ENCODE peak calls at places on chromosomes 2 and 18, in seven cellular contexts. One of them, this sample, is unnamed.

GRCh38 chr2:210913461-210913860 is 357.1 kb downstream of the CPS1 start:
- DNase-seq in fibroblast of the aortic adventitia: peak; percentile 58
- DNase-seq in nephron progenitor cell: no peak
- DNase-seq in GM10248: no peak
- DNase-seq in fibroblast of lung: no peak
- DNase-seq in K562: no peak
- DNase-seq in retinal pigment epithelial cell: no peak
- DNase-seq in this sample: peak; percentile 16

GRCh38 chr2:105937498-105937897 is 192.8 kb downstream of the NCK2 start:
- DNase-seq in retinal pigment epithelial cell: no peak
- DNase-seq in nephron progenitor cell: no peak
- DNase-seq in K562: no peak
- DNase-seq in fibroblast of lung: no peak
- DNase-seq in fibroblast of the aortic adventitia: no peak
- DNase-seq in GM10248: no peak
- DNase-seq in this sample: no peak

GRCh38 chr2:43086451-43087221 is 139.8 kb downstream of the ZFP36L2 start:
- DNase-seq in GM10248: no peak
- DNase-seq in fibroblast of the aortic adventitia: peak; percentile 100
- DNase-seq in fibroblast of lung: peak; percentile 100
- DNase-seq in nephron progenitor cell: no peak
- DNase-seq in retinal pigment epithelial cell: peak; percentile 95
- DNase-seq in K562: no peak
- DNase-seq in this sample: peak; percentile 100

GRCh38 chr2:231181848-231182247 is 16.6 kb upstream of the ARMC9 start:
- DNase-seq in fibroblast of lung: peak; percentile 40
- DNase-seq in GM10248: peak; percentile 69
- DNase-seq in retinal pigment epithelial cell: no peak
- DNase-seq in nephron progenitor cell: no peak
- DNase-seq in fibroblast of the aortic adventitia: peak; percentile 36
- DNase-seq in K562: peak; percentile 23
- DNase-seq in this sample: peak; percentile 63

GRCh38 chr2:214796901-214797300 is 12.6 kb downstream of the BARD1 start:
- DNase-seq in nephron progenitor cell: no peak
- DNase-seq in fibroblast of lung: no peak
- DNase-seq in GM10248: no peak
- DNase-seq in fibroblast of the aortic adventitia: no peak
- DNase-seq in retinal pigment epithelial cell: no peak
- DNase-seq in K562: no peak
- DNase-seq in this sample: no peak

GRCh38 chr18:59696311-59697235 is 650 bp downstream of the CCBE1 start:
- DNase-seq in fibroblast of the aortic adventitia: peak; percentile 65
- DNase-seq in K562: no peak
- DNase-seq in nephron progenitor cell: peak; percentile 56
- DNase-seq in retinal pigment epithelial cell: no peak
- DNase-seq in fibroblast of lung: peak; percentile 65
- DNase-seq in GM10248: peak; percentile 40
- DNase-seq in this sample: peak; percentile 49

GRCh38 chr2:126744640-126745039 is 88.7 kb downstream of the GYPC start:
- DNase-seq in GM10248: no peak
- DNase-seq in K562: no peak
- DNase-seq in nephron progenitor cell: no peak
- DNase-seq in fibroblast of lung: no peak
- DNase-seq in fibroblast of the aortic adventitia: no peak
- DNase-seq in retinal pigment epithelial cell: no peak
- DNase-seq in this sample: no peak

GRCh38 chr18:3790702-3791101 is 340.7 kb downstream of the TGIF1 start:
- DNase-seq in K562: no peak
- DNase-seq in retinal pigment epithelial cell: no peak
- DNase-seq in nephron progenitor cell: peak; percentile 26
- DNase-seq in fibroblast of lung: peak; percentile 51
- DNase-seq in fibroblast of the aortic adventitia: peak; percentile 53
- DNase-seq in GM10248: no peak
- DNase-seq in this sample: no peak

GRCh38 chr2:220103596-220103995 is 476.2 kb downstream of the SLC4A3 start:
- DNase-seq in fibroblast of lung: no peak
- DNase-seq in nephron progenitor cell: no peak
- DNase-seq in retinal pigment epithelial cell: no peak
- DNase-seq in GM10248: no peak
- DNase-seq in K562: no peak
- DNase-seq in fibroblast of the aortic adventitia: no peak
- DNase-seq in this sample: no peak

GRCh38 chr18:3916082-3916481 is 466.1 kb downstream of the TGIF1 start:
- DNase-seq in K562: no peak
- DNase-seq in GM10248: no peak
- DNase-seq in nephron progenitor cell: no peak
- DNase-seq in retinal pigment epithelial cell: no peak
- DNase-seq in fibroblast of the aortic adventitia: no peak
- DNase-seq in fibroblast of lung: no peak
- DNase-seq in this sample: no peak

GRCh38 chr18:48800877-48801727 is 149.7 kb downstream of the SMAD7 start:
- DNase-seq in fibroblast of the aortic adventitia: peak; percentile 33
- DNase-seq in K562: no peak
- DNase-seq in fibroblast of lung: peak; percentile 42
- DNase-seq in nephron progenitor cell: no peak
- DNase-seq in GM10248: peak; percentile 81
- DNase-seq in retinal pigment epithelial cell: no peak
- DNase-seq in this sample: peak; percentile 45

GRCh38 chr18:23133860-23134779 is 1.2 kb upstream of the CABLES1 start:
- DNase-seq in retinal pigment epithelial cell: no peak
- DNase-seq in nephron progenitor cell: peak; percentile 34
- DNase-seq in K562: peak; percentile 66
- DNase-seq in fibroblast of lung: no peak
- DNase-seq in fibroblast of the aortic adventitia: no peak
- DNase-seq in GM10248: peak; percentile 87
- DNase-seq in this sample: no peak

GRCh38 chr18:78984941-78985784 is 5.5 kb downstream of the SALL3 start:
- DNase-seq in fibroblast of lung: no peak
- DNase-seq in nephron progenitor cell: peak; percentile 55
- DNase-seq in K562: no peak
- DNase-seq in retinal pigment epithelial cell: peak; percentile 1
- DNase-seq in GM10248: peak; percentile 55
- DNase-seq in fibroblast of the aortic adventitia: peak; percentile 3
- DNase-seq in this sample: peak; percentile 32

GRCh38 chr18:78983530-78983929 is 3.9 kb downstream of the SALL3 start:
- DNase-seq in retinal pigment epithelial cell: no peak
- DNase-seq in fibroblast of the aortic adventitia: no peak
- DNase-seq in K562: no peak
- DNase-seq in nephron progenitor cell: no peak
- DNase-seq in GM10248: no peak
- DNase-seq in fibroblast of lung: no peak
- DNase-seq in this sample: no peak

GRCh38 chr18:78982186-78982585 is 2.6 kb downstream of the SALL3 start:
- DNase-seq in nephron progenitor cell: no peak
- DNase-seq in K562: no peak
- DNase-seq in retinal pigment epithelial cell: no peak
- DNase-seq in fibroblast of the aortic adventitia: no peak
- DNase-seq in fibroblast of lung: no peak
- DNase-seq in GM10248: no peak
- DNase-seq in this sample: no peak

GRCh38 chr18:78981652-78981955 is 2.0 kb downstream of the SALL3 start:
- DNase-seq in nephron progenitor cell: no peak
- DNase-seq in fibroblast of the aortic adventitia: no peak
- DNase-seq in retinal pigment epithelial cell: no peak
- DNase-seq in GM10248: no peak
- DNase-seq in K562: no peak
- DNase-seq in fibroblast of lung: no peak
- DNase-seq in this sample: no peak

DNA sequence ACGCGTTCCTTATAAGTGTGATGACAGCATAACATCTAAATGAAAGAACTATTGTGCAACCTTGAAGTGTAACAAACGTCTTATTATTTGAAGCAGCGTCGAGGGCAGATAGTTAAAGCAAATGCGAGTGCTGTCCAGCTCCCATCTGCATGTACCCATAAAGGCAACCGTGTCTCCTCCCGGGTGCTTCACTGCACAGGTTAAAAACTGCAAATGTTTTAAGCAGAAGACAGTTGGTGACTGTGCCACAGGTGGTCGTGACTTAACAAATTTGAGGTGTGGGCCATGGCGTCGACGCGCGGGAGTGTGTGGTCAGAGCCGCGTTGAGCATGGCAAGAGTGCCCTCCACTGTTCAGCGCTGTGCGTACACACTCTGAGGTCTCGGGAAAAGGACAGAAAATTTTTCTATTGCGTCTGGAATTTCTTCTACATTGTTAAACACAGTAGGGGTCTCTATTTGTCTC is 6.4 kb downstream of the SALL3 start:
- DNase-seq in K562: no peak
- DNase-seq in GM10248: no peak
- DNase-seq in retinal pigment epithelial cell: no peak
- DNase-seq in fibroblast of the aortic adventitia: no peak
- DNase-seq in fibroblast of lung: no peak
- DNase-seq in nephron progenitor cell: peak; percentile 66
- DNase-seq in this sample: peak; percentile 6
- TF ChIP-seq CTCF in K562: peak; percentile 65
- TF ChIP-seq CTCF in GM10248: peak; percentile 46
- TF ChIP-seq CTCF in retinal pigment epithelial cell: peak; percentile 44
- TF ChIP-seq CTCF in fibroblast of the aortic adventitia: peak; percentile 18
- TF ChIP-seq CTCF in fibroblast of lung: peak; percentile 24
- TF ChIP-seq CTCF in nephron progenitor cell: peak; percentile 77
- TF ChIP-seq CTCF in this sample: peak; percentile 40

DNA sequence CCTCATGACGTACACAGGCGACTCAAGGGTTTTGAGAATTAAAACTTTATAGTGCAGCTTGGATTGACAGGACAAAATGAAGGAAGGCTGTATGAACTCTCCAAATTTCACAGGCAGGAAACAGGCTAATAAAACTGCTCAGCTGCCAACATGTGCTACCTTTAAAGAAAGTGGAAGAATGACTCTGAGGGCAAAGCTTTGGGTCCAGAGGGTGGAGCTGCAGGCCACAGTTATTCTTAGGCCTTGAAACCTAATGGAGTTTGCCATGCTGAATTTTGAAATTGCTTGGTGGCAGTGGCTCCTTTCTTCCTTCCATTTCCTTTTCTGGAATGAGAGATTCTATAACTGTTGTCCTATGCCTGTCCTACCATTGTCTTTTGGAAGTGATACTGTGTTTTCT is 34.8 kb downstream of the HAT1 start:
- DNase-seq in fibroblast of lung: peak; percentile 6
- DNase-seq in retinal pigment epithelial cell: no peak
- DNase-seq in GM10248: no peak
- DNase-seq in K562: no peak
- DNase-seq in nephron progenitor cell: no peak
- DNase-seq in fibroblast of the aortic adventitia: peak; percentile 16
- DNase-seq in this sample: peak; percentile 10
- TF ChIP-seq CTCF in fibroblast of lung: no peak
- TF ChIP-seq CTCF in retinal pigment epithelial cell: peak; percentile 11
- TF ChIP-seq CTCF in GM10248: peak; percentile 31
- TF ChIP-seq CTCF in K562: peak; percentile 28
- TF ChIP-seq CTCF in nephron progenitor cell: no peak
- TF ChIP-seq CTCF in fibroblast of the aortic adventitia: peak; percentile 17
- TF ChIP-seq CTCF in this sample: peak; percentile 1

GRCh38 chr2:179580378-179581146 is 280.9 kb downstream of the ZNF385B start:
- DNase-seq in retinal pigment epithelial cell: peak; percentile 80
- DNase-seq in nephron progenitor cell: no peak
- DNase-seq in fibroblast of lung: peak; percentile 15
- DNase-seq in fibroblast of the aortic adventitia: no peak
- DNase-seq in K562: no peak
- DNase-seq in GM10248: no peak
- DNase-seq in this sample: no peak
- TF ChIP-seq CTCF in retinal pigment epithelial cell: no peak
- TF ChIP-seq CTCF in nephron progenitor cell: no peak
- TF ChIP-seq CTCF in fibroblast of lung: no peak
- TF ChIP-seq CTCF in fibroblast of the aortic adventitia: no peak
- TF ChIP-seq CTCF in K562: no peak
- TF ChIP-seq CTCF in GM10248: no peak
- TF ChIP-seq CTCF in this sample: no peak

GRCh38 chr2:228181098-228182019 is at the start of gene SPHKAP:
- DNase-seq in retinal pigment epithelial cell: no peak
- DNase-seq in nephron progenitor cell: peak; percentile 64
- DNase-seq in K562: no peak
- DNase-seq in fibroblast of lung: peak; percentile 14
- DNase-seq in GM10248: peak; percentile 18
- DNase-seq in fibroblast of the aortic adventitia: no peak
- DNase-seq in this sample: no peak

GRCh38 chr2:228180126-228181097 is 1.1 kb downstream of the SPHKAP start:
- DNase-seq in nephron progenitor cell: peak; percentile 20
- DNase-seq in GM10248: no peak
- DNase-seq in retinal pigment epithelial cell: no peak
- DNase-seq in fibroblast of lung: peak; percentile 8
- DNase-seq in K562: no peak
- DNase-seq in fibroblast of the aortic adventitia: no peak
- DNase-seq in this sample: no peak
- TF ChIP-seq CTCF in nephron progenitor cell: no peak
- TF ChIP-seq CTCF in GM10248: no peak
- TF ChIP-seq CTCF in retinal pigment epithelial cell: no peak
- TF ChIP-seq CTCF in fibroblast of lung: no peak
- TF ChIP-seq CTCF in K562: no peak
- TF ChIP-seq CTCF in fibroblast of the aortic adventitia: no peak
- TF ChIP-seq CTCF in this sample: no peak

DNA sequence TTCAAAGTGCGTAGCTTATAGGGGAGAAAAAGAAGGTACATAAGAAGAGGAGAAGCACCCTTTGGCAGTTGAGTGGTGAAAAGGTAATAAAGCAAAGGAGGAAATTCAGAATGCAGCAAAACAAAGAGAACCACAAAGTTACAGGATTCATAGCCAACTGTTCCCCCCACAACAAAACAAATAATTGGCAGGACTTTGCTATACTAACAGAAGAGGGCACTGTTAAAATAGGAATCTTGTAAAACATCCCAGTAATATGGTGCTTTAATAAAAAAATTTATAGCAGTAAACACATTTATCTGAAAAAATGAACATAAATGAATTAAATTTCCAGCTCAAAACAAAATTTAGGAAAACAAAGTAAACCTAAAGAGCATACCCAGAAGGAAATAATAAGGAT is 42.3 kb downstream of the R3HDM1 start:
- DNase-seq in fibroblast of the aortic adventitia: no peak
- DNase-seq in retinal pigment epithelial cell: no peak
- DNase-seq in fibroblast of lung: no peak
- DNase-seq in nephron progenitor cell: no peak
- DNase-seq in GM10248: no peak
- DNase-seq in K562: no peak
- DNase-seq in this sample: no peak
- TF ChIP-seq CTCF in fibroblast of the aortic adventitia: no peak
- TF ChIP-seq CTCF in retinal pigment epithelial cell: no peak
- TF ChIP-seq CTCF in fibroblast of lung: no peak
- TF ChIP-seq CTCF in nephron progenitor cell: no peak
- TF ChIP-seq CTCF in GM10248: no peak
- TF ChIP-seq CTCF in K562: no peak
- TF ChIP-seq CTCF in this sample: peak; percentile 2

DNA sequence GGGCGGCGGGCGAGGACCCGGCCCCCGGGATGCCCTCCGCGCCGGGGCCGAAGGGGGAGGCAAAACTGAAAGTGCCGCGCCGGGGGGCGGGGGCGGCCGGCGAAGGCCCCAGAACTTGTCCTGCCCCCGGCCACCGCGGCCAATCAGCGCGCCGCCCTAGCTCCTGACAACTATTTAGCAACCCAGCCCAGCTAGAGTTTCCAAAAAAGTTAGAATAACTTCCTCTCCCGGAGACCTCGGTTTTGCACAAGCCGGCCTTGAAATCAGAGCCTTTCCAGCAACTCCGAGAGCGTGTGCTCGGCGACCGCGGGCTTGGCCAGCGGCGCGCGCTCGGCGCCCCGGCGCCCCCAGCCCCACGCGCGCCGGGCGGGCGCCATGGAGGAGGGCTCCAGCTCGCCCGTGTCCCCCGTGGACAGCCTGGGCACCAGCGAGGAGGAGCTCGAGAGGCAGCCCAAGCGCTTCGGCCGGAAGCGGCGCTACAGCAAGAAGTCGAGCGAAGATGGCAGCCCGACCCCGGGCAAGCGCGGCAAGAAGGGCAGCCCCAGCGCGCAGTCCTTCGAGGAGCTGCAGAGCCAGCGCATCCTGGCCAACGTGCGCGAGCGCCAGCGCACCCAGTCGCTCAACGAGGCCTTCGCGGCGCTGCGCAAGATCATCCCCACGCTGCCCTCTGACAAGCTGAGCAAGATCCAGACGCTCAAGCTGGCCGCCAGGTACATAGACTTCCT is at the start of gene TWIST2:
- DNase-seq in GM10248: no peak
- DNase-seq in fibroblast of lung: peak; percentile 95
- DNase-seq in retinal pigment epithelial cell: no peak
- DNase-seq in fibroblast of the aortic adventitia: peak; percentile 97
- DNase-seq in nephron progenitor cell: peak; percentile 72
- DNase-seq in K562: no peak
- DNase-seq in this sample: peak; percentile 94
- TF ChIP-seq CTCF in GM10248: no peak
- TF ChIP-seq CTCF in fibroblast of lung: no peak
- TF ChIP-seq CTCF in retinal pigment epithelial cell: no peak
- TF ChIP-seq CTCF in fibroblast of the aortic adventitia: peak; percentile 36
- TF ChIP-seq CTCF in nephron progenitor cell: no peak
- TF ChIP-seq CTCF in K562: no peak
- TF ChIP-seq CTCF in this sample: no peak